ENCODE peak calls at places on chromosomes 5 and 9, in eight cellular contexts. C is CD4-positive, alpha-beta memory T cell; T is psoas muscle; Y is fibroblast of lung; A is thyroid gland; X is heart left ventricle; D is tibial artery; M is IMR-90. B is an unnamed sample. For H3K36me3 and H3K4me1, the result is how much of the 10 kb centered on the place peaks cover.

GRCh38 chr5:39231705-39232525 is 12.6 kb upstream of the FYB1 start:
- DNase-seq in A (no peak), X (no peak), M (no peak), Y (peak), D (no peak), T (no peak), C (no peak), B (no peak)

GRCh38 chr9:35906923-35907699 is 1.1 kb downstream of the HRCT1 start:
- DNase-seq in T (peak), Y (peak), A (peak), M (peak), D (peak), X (peak), C (no peak), B (no peak)

GRCh38 chr5:128631771-128632170 is 93.7 kb upstream of the FBN2 start:
- DNase-seq in Y (no peak), A (no peak), C (no peak), X (no peak), T (no peak), D (no peak), M (no peak), B (no peak)

GRCh38 chr5:81422671-81423070 is 28.7 kb upstream of the ACOT12 start:
- DNase-seq in A (no peak), C (no peak), D (no peak), M (peak), T (no peak), Y (peak), X (no peak), B (no peak)

GRCh38 chr5:133433133-133433532 is 179.2 kb downstream of the FSTL4 start:
- DNase-seq in M (no peak), D (no peak), Y (no peak), T (no peak), X (no peak), C (no peak), A (no peak), B (no peak)

GRCh38 chr5:93794954-93795353 is 53.6 kb upstream of the POU5F2 start:
- DNase-seq in A (no peak), T (no peak), C (no peak), X (no peak), Y (no peak), M (no peak), D (no peak), B (no peak)

GRCh38 chr9:4742246-4742645 is 1.2 kb upstream of the AK3 start:
- DNase-seq in C (no peak), X (no peak), M (no peak), T (no peak), D (no peak), Y (no peak), A (no peak), B (no peak)

GRCh38 chr9:124312290-124313265 is 54.8 kb downstream of the NEK6 start:
- DNase-seq in Y (no peak), D (no peak), C (no peak), A (no peak), T (no peak), X (no peak), M (no peak), B (no peak)

GRCh38 chr5:136123236-136123768 is 9.3 kb upstream of the SMAD5 start:
- DNase-seq in A (no peak), D (no peak), M (peak), Y (peak), T (no peak), X (no peak), C (no peak), B (no peak)

GRCh38 chr9:133577463-133578112 is 31.6 kb downstream of the FAM163B start:
- DNase-seq in T (no peak), D (no peak), Y (no peak), C (no peak), A (no peak), X (no peak), M (no peak), B (no peak)

GRCh38 chr9:104633976-104634520 is 16.0 kb upstream of the OR13C9 start:
- DNase-seq in M (no peak), C (no peak), Y (no peak), A (no peak), T (no peak), D (no peak), X (no peak), B (no peak)

GRCh38 chr9:125099816-125100215 is 43.5 kb downstream of the SCAI start:
- DNase-seq in X (no peak), A (no peak), Y (no peak), M (no peak), T (no peak), C (no peak), D (no peak), B (no peak)

GRCh38 chr9:117088140-117088539 is 326.7 kb downstream of the ASTN2 start:
- DNase-seq in T (no peak), C (no peak), D (no peak), X (no peak), M (no peak), A (no peak), Y (no peak), B (no peak)

GRCh38 chr5:111993242-111993641 is 236.2 kb upstream of the NREP start:
- DNase-seq in M (no peak), Y (no peak), C (no peak), T (no peak), D (no peak), A (no peak), X (no peak), B (no peak)

GRCh38 chr5:149039501-149039900 is 23.4 kb downstream of the SH3TC2 start:
- DNase-seq in A (no peak), M (no peak), T (no peak), Y (no peak), X (no peak), C (no peak), D (no peak), B (no peak)

GRCh38 chr9:90517103-90517502 is 125.5 kb downstream of the DIRAS2 start:
- DNase-seq in C (no peak), M (no peak), X (no peak), D (no peak), T (no peak), Y (no peak), A (no peak), B (no peak)

GRCh38 chr9:4301971-4302427 is 2.1 kb upstream of the GLIS3 start:
- DNase-seq in T (peak), C (no peak), Y (peak), A (peak), X (peak), M (peak), D (peak), B (no peak)

DNA sequence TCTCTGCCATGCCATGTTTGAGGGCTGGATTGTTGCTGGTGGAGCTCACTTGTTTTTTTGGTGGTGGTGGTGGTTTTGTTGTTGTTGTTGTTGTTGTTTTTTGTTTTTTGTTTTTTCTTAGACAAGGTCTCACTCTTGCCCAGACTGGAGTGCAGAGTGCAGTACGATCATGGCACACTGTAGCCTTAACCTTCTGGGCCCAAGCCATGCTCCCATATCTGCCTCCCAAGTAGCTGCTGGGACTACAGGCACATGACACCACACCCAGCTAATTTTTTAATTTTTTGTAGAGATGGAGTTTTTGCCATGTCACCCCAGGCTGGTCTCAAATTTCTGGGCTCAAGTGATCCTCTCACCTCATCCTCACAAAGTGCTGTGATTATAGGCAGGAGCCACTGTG is 53.5 kb downstream of the NUP214 start:
- DNase-seq in M (no peak), D (no peak), C (no peak), T (no peak), Y (no peak), A (no peak), X (no peak), B (no peak)
- H3K36me3 ChIP-seq in M (under half), D (half or more), C (half or more), T (half or more), Y (under half), A (under half), X (under half), B (under half)

GRCh38 chr5:108619815-108620214 is 127.9 kb upstream of the FER start:
- DNase-seq in X (no peak), C (no peak), D (no peak), Y (no peak), T (no peak), M (no peak), A (no peak), B (no peak)

GRCh38 chr5:108623826-108624225 is 123.9 kb upstream of the FER start:
- DNase-seq in T (no peak), A (no peak), X (no peak), D (no peak), Y (no peak), C (no peak), M (no peak), B (no peak)

GRCh38 chr5:108620516-108620915 is 127.2 kb upstream of the FER start:
- DNase-seq in D (no peak), A (no peak), T (no peak), C (no peak), X (no peak), Y (no peak), M (no peak), B (no peak)

GRCh38 chr5:108629779-108630178 is 117.9 kb upstream of the FER start:
- DNase-seq in M (no peak), A (no peak), C (no peak), X (no peak), T (no peak), Y (no peak), D (no peak), B (no peak)

GRCh38 chr5:108625654-108626053 is 122.0 kb upstream of the FER start:
- DNase-seq in T (no peak), X (no peak), Y (no peak), C (no peak), D (no peak), M (no peak), A (no peak), B (no peak)
- H3K4me1 ChIP-seq in T (under half), X (under half), Y (under half), C (under half), D (under half), M (under half), A (under half), B (under half)

DNA sequence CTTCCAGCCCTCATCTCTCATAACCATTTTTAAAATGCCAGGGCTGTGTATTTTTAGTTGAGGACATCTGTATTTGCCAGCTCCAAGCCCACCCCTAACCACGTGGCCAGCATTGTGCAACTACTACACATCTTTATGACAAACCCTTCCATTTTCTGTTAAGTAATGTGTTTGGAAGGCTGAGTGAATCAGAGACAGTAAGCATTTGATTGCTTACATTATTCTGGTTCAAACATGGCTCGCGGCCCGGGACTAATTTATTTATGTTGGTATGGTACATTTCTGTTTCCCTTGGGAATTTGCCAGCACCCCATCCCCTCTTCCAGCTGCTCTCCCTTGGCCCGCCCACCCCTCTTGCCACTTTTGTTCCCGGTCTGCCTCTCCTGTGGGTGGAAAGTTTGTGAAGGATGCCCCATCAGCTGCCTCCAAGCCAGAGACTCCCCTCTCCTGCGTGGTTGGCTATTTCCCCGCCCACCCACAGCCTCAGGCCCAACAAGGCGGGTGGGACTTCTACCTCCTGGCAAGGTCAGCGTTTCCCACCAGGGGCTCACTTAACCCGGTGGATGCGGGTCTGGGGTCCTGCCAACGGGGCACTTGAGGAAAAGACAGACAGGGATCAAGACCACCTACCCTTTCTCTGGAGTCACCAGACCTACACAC is 162.3 kb downstream of the HSD17B3 start:
- DNase-seq in X (no peak), D (peak), T (peak), A (peak), M (peak), C (no peak), Y (peak), B (no peak)
- H3K27ac ChIP-seq in X (no peak), D (peak), T (no peak), A (no peak), M (peak), C (no peak), Y (peak), B (no peak)

GRCh38 chr9:127683723-127684122 is 23.1 kb upstream of the CFAP157 start:
- DNase-seq in M (peak), D (no peak), X (no peak), T (no peak), C (no peak), Y (peak), A (no peak), B (no peak)
- H3K36me3 ChIP-seq in M (half or more), D (half or more), X (under half), T (under half), C (under half), Y (under half), A (under half), B (under half)

GRCh38 chr9:97632992-97633858 is at the start of the genes NCBP1 and TSTD2:
- DNase-seq in T (peak), M (peak), X (peak), C (peak), A (peak), Y (peak), D (peak), B (peak)
- H3K4me1 ChIP-seq in T (half or more), M (under half), X (under half), C (half or more), A (under half), Y (under half), D (under half), B (under half)

DNA sequence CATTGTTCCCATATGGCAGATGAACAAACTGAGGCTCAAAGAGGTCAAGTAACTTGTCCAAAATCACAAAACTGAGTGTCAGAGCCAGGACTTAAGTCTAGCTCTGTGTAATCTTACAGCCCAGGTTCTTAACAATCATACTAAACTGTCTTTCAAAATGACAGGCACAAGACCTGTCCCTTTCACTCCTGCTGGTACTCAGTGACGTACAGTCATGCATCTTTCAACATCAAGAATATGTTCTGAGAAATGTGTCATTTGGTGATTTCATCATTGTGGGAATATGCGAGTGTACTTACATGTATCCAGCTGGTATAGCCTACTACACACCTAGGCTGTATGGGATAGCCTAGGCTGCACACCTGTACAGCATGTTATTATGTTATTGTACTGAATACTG is 646.8 kb upstream of the WWC1 start:
- DNase-seq in D (no peak), C (no peak), X (no peak), T (no peak), M (no peak), Y (peak), A (no peak), B (no peak)
- H3K27ac ChIP-seq in D (no peak), C (no peak), X (no peak), T (no peak), M (no peak), Y (no peak), A (no peak), B (no peak)

GRCh38 chr9:108546223-108546622 is 309.6 kb downstream of the ACTL7B start:
- DNase-seq in X (no peak), D (no peak), M (no peak), Y (peak), A (no peak), T (no peak), C (no peak), B (no peak)
- H3K36me3 ChIP-seq in X (under half), D (under half), M (under half), Y (under half), A (under half), T (under half), C (under half), B (under half)

GRCh38 chr5:142930395-142930794 is 160.2 kb downstream of the ARHGAP26 start:
- DNase-seq in Y (no peak), D (no peak), A (no peak), X (no peak), T (no peak), C (no peak), M (no peak), B (no peak)

GRCh38 chr5:142935014-142935413 is 164.8 kb downstream of the ARHGAP26 start:
- DNase-seq in T (no peak), C (no peak), A (no peak), D (no peak), M (no peak), Y (no peak), X (no peak), B (no peak)

GRCh38 chr5:142934335-142934734 is 164.2 kb downstream of the ARHGAP26 start:
- DNase-seq in C (no peak), A (no peak), D (no peak), X (no peak), T (no peak), Y (no peak), M (no peak), B (no peak)

GRCh38 chr5:142929602-142930001 is 159.4 kb downstream of the ARHGAP26 start:
- DNase-seq in C (no peak), A (no peak), M (no peak), D (peak), Y (no peak), X (peak), T (no peak), B (no peak)

GRCh38 chr5:142931896-142932686 is 161.9 kb downstream of the ARHGAP26 start:
- DNase-seq in Y (no peak), T (no peak), D (no peak), M (no peak), A (no peak), C (no peak), X (peak), B (no peak)
- H3K4me1 ChIP-seq in Y (under half), T (under half), D (under half), M (under half), A (under half), C (under half), X (under half), B (under half)

B was measured in naive thymus-derived CD4-positive, alpha-beta T cell.